ENCODE peak calls at places on chromosomes 4 and X, in five cellular contexts. U, P, T, H and Q are unnamed samples.

GRCh38 chrX:30302957-30303356 is 6.2 kb downstream of the NR0B1 start:
- DNase-seq in P (peak), H (no peak), U (no peak), T (no peak), Q (no peak)

GRCh38 chrX:29634516-29634915 is 580.8 kb upstream of the MAGEB2 start:
- DNase-seq in P (no peak), H (no peak), U (no peak), T (peak), Q (no peak)

GRCh38 chrX:71666240-71667223 is 814 bp upstream of the LOC101059915 start:
- DNase-seq in H (no peak), P (no peak), T (no peak), U (peak), Q (no peak)

GRCh38 chr4:184978211-184978610 is 40.1 kb upstream of the HELT start:
- DNase-seq in U (no peak), H (no peak), P (no peak), T (peak), Q (no peak)

GRCh38 chrX:54695231-54695630 is 102.8 kb downstream of the ITIH6 start:
- DNase-seq in H (no peak), P (no peak), U (no peak), T (peak), Q (no peak)

GRCh38 chrX:124433186-124433585 is 86.8 kb downstream of the SH2D1A start:
- DNase-seq in P (no peak), H (no peak), T (no peak), U (no peak), Q (no peak)

GRCh38 chr4:151267104-151267503 is 9.9 kb upstream of the PRSS48 start:
- DNase-seq in P (no peak), T (no peak), H (no peak), U (no peak), Q (no peak)

GRCh38 chr4:40087799-40088366 is 31.2 kb downstream of the N4BP2 start:
- DNase-seq in T (no peak), P (no peak), U (no peak), H (no peak), Q (no peak)

GRCh38 chr4:56958111-56958517 is 19.3 kb downstream of the NOA1 start:
- DNase-seq in T (peak), H (peak), P (peak), U (peak), Q (no peak)

GRCh38 chr4:79820427-79820826 is 252.6 kb downstream of the ANTXR2 start:
- DNase-seq in T (no peak), U (no peak), H (no peak), P (no peak), Q (no peak)

GRCh38 chr4:147976341-147976928 is 244.5 kb downstream of the ARHGAP10 start:
- DNase-seq in H (no peak), U (no peak), T (peak), P (no peak), Q (no peak)

GRCh38 chrX:112746812-112747630 is 67.3 kb upstream of the LHFPL1 start:
- DNase-seq in U (no peak), T (peak), H (no peak), P (no peak), Q (no peak)

GRCh38 chr4:87805971-87806370 is 6.6 kb downstream of the IBSP start:
- DNase-seq in U (no peak), T (peak), H (no peak), P (no peak), Q (no peak)

GRCh38 chrX:71282514-71283408 is 674 bp upstream of the NONO start:
- DNase-seq in T (peak), H (no peak), P (no peak), U (no peak), Q (no peak)